ENCODE peak calls at places on chromosomes 4 and X, in eight cellular contexts. U, I, C, G, B, S, Z and R are unnamed samples.

GRCh38 chrX:4710618-4711433 is 997.4 kb upstream of the PRKX start:
- DNase-seq in U (no peak), I (no peak), C (no peak), G (no peak), B (no peak), S (no peak), Z (no peak), R (peak)

GRCh38 chr4:122604146-122604545 is 16.7 kb downstream of the IL21 start:
- DNase-seq in U (no peak), I (no peak), C (no peak), G (no peak), B (no peak), S (no peak), Z (no peak), R (no peak)

GRCh38 chr4:2091990-2092652 is 33.0 kb downstream of the NAT8L start:
- DNase-seq in U (no peak), I (no peak), C (no peak), G (peak), B (no peak), S (no peak), Z (no peak), R (no peak)

GRCh38 chr4:168388890-168389289 is 70.3 kb upstream of the DDX60 start:
- DNase-seq in U (no peak), I (peak), C (no peak), G (no peak), B (no peak), S (peak), Z (no peak), R (no peak)

GRCh38 chrX:35291013-35291412 is 348.4 kb downstream of the FAM47B start:
- DNase-seq in U (no peak), I (no peak), C (no peak), G (no peak), B (no peak), S (no peak), Z (no peak), R (no peak)

GRCh38 chr4:139488442-139488841 is 34.5 kb downstream of the RAB33B start:
- DNase-seq in U (no peak), I (no peak), C (no peak), G (no peak), B (no peak), S (no peak), Z (no peak), R (no peak)

GRCh38 chr4:54539500-54540029 is 118.2 kb upstream of the KIT start:
- DNase-seq in U (peak), I (peak), C (no peak), G (peak), B (no peak), S (peak), Z (peak), R (no peak)

GRCh38 chrX:131816551-131817136 is 206.5 kb upstream of the STK26 start:
- DNase-seq in U (peak), I (no peak), C (no peak), G (no peak), B (no peak), S (peak), Z (no peak), R (no peak)

GRCh38 chrX:17567821-17568220 is 169.5 kb upstream of the SCML1 start:
- DNase-seq in U (no peak), I (no peak), C (no peak), G (no peak), B (no peak), S (peak), Z (no peak), R (no peak)

GRCh38 chr4:73152893-73153292 is 83.4 kb upstream of the COX18 start:
- DNase-seq in U (no peak), I (no peak), C (no peak), G (no peak), B (no peak), S (no peak), Z (no peak), R (no peak)

GRCh38 chr4:54942735-54943134 is 182.7 kb downstream of the KDR start:
- DNase-seq in U (no peak), I (no peak), C (no peak), G (no peak), B (no peak), S (no peak), Z (no peak), R (no peak)

GRCh38 chr4:168639914-168640313 is 143.1 kb downstream of the PALLD start:
- DNase-seq in U (no peak), I (no peak), C (no peak), G (no peak), B (no peak), S (no peak), Z (no peak), R (no peak)

GRCh38 chrX:126165721-126166401 is at the start of gene DCAF12L2:
- DNase-seq in U (no peak), I (no peak), C (no peak), G (peak), B (no peak), S (no peak), Z (no peak), R (peak)

GRCh38 chr4:111689214-111689613 is 456.0 kb upstream of the FAM241A start:
- DNase-seq in U (no peak), I (no peak), C (no peak), G (no peak), B (no peak), S (peak), Z (no peak), R (no peak)

GRCh38 chr4:20698382-20698781 is 1.9 kb upstream of the PACRGL start:
- DNase-seq in U (no peak), I (peak), C (no peak), G (no peak), B (no peak), S (no peak), Z (no peak), R (no peak)

GRCh38 chr4:88439161-88439760 is 17.7 kb upstream of the HERC5 start:
- DNase-seq in U (no peak), I (no peak), C (no peak), G (no peak), B (no peak), S (peak), Z (no peak), R (no peak)

GRCh38 chr4:98687876-98688275 is 29.5 kb upstream of the TSPAN5 start:
- DNase-seq in U (no peak), I (no peak), C (no peak), G (no peak), B (no peak), S (peak), Z (no peak), R (no peak)

GRCh38 chr4:157300678-157301077 is 80.2 kb downstream of the GRIA2 start:
- DNase-seq in U (no peak), I (no peak), C (no peak), G (no peak), B (no peak), S (peak), Z (no peak), R (no peak)